ENCODE peak calls at places on chromosomes 4 and X, in five cellular contexts. One of them, this sample, is unnamed.

GRCh38 chrX:2767631-2768455 is 16.0 kb downstream of the XG start:
- DNase-seq in heart left ventricle: peak
- DNase-seq in suprapubic skin: peak
- DNase-seq in lung: peak
- DNase-seq in mesenchymal stem cell: peak
- DNase-seq in this sample: peak

GRCh38 chr4:20347526-20347925 is 95.8 kb downstream of the SLIT2 start:
- DNase-seq in heart left ventricle: no peak
- DNase-seq in suprapubic skin: no peak
- DNase-seq in lung: no peak
- DNase-seq in mesenchymal stem cell: no peak
- DNase-seq in this sample: no peak

GRCh38 chrX:136767104-136767941 is 13.4 kb downstream of the ARHGEF6 start:
- DNase-seq in heart left ventricle: peak
- DNase-seq in suprapubic skin: peak
- DNase-seq in lung: peak
- DNase-seq in mesenchymal stem cell: peak
- DNase-seq in this sample: peak

GRCh38 chr4:78369691-78370090 is 181.9 kb upstream of the ANXA3 start:
- DNase-seq in heart left ventricle: no peak
- DNase-seq in suprapubic skin: no peak
- DNase-seq in lung: no peak
- DNase-seq in mesenchymal stem cell: no peak
- DNase-seq in this sample: no peak

GRCh38 chrX:102808336-102808735 is 87.8 kb downstream of the GPRASP3 start:
- DNase-seq in heart left ventricle: no peak
- DNase-seq in suprapubic skin: no peak
- DNase-seq in lung: no peak
- DNase-seq in mesenchymal stem cell: no peak
- DNase-seq in this sample: no peak

GRCh38 chr4:8556341-8557150 is 23.6 kb upstream of the GPR78 start:
- DNase-seq in heart left ventricle: no peak
- DNase-seq in suprapubic skin: no peak
- DNase-seq in lung: no peak
- DNase-seq in mesenchymal stem cell: no peak
- DNase-seq in this sample: no peak

GRCh38 chrX:69314436-69315348 is 149.4 kb upstream of the PJA1 start:
- DNase-seq in heart left ventricle: peak
- DNase-seq in suprapubic skin: no peak
- DNase-seq in lung: no peak
- DNase-seq in mesenchymal stem cell: no peak
- DNase-seq in this sample: no peak

GRCh38 chr4:170979736-170980135 is 833.5 kb upstream of the GALNTL6 start:
- DNase-seq in heart left ventricle: no peak
- DNase-seq in suprapubic skin: no peak
- DNase-seq in lung: no peak
- DNase-seq in mesenchymal stem cell: peak
- DNase-seq in this sample: no peak

GRCh38 chr4:105605493-105605892 is 53.1 kb downstream of the ARHGEF38 start:
- DNase-seq in heart left ventricle: no peak
- DNase-seq in suprapubic skin: no peak
- DNase-seq in lung: no peak
- DNase-seq in mesenchymal stem cell: peak
- DNase-seq in this sample: no peak

GRCh38 chrX:76428243-76429130 is 977 bp downstream of the MAGEE1 start:
- DNase-seq in heart left ventricle: peak
- DNase-seq in suprapubic skin: peak
- DNase-seq in lung: no peak
- DNase-seq in mesenchymal stem cell: no peak
- DNase-seq in this sample: peak

GRCh38 chrX:9788908-9789307 is 2.7 kb downstream of the SHROOM2 start:
- DNase-seq in heart left ventricle: no peak
- DNase-seq in suprapubic skin: no peak
- DNase-seq in lung: peak
- DNase-seq in mesenchymal stem cell: peak
- DNase-seq in this sample: no peak

GRCh38 chr4:189511581-189511980 is 429.1 kb upstream of the FRG1 start:
- DNase-seq in heart left ventricle: no peak
- DNase-seq in suprapubic skin: no peak
- DNase-seq in lung: no peak
- DNase-seq in mesenchymal stem cell: no peak
- DNase-seq in this sample: no peak

GRCh38 chr4:17324431-17324830 is 187.5 kb downstream of the QDPR start:
- DNase-seq in heart left ventricle: peak
- DNase-seq in suprapubic skin: no peak
- DNase-seq in lung: no peak
- DNase-seq in mesenchymal stem cell: peak
- DNase-seq in this sample: peak

GRCh38 chr4:15868065-15868464 is 70.5 kb downstream of the FGFBP1 start:
- DNase-seq in heart left ventricle: no peak
- DNase-seq in suprapubic skin: no peak
- DNase-seq in lung: no peak
- DNase-seq in mesenchymal stem cell: no peak
- DNase-seq in this sample: no peak

GRCh38 chr4:125315571-125316390 is 1.0 kb downstream of the FAT4 start:
- DNase-seq in heart left ventricle: peak
- DNase-seq in suprapubic skin: no peak
- DNase-seq in lung: peak
- DNase-seq in mesenchymal stem cell: peak
- DNase-seq in this sample: peak

GRCh38 chr4:119854364-119854763 is 212.3 kb downstream of the MAD2L1 start:
- DNase-seq in heart left ventricle: no peak
- DNase-seq in suprapubic skin: no peak
- DNase-seq in lung: no peak
- DNase-seq in mesenchymal stem cell: no peak
- DNase-seq in this sample: no peak
- H3K4me3 ChIP-seq in heart left ventricle: no peak
- H3K4me3 ChIP-seq in suprapubic skin: no peak
- H3K4me3 ChIP-seq in lung: no peak
- H3K4me3 ChIP-seq in mesenchymal stem cell: no peak
- H3K4me3 ChIP-seq in this sample: no peak

GRCh38 chr4:76589872-76590846 is 155.1 kb downstream of the SHROOM3 start:
- DNase-seq in heart left ventricle: peak
- DNase-seq in suprapubic skin: no peak
- DNase-seq in lung: peak
- DNase-seq in mesenchymal stem cell: peak
- DNase-seq in this sample: no peak

GRCh38 chr4:76590847-76591281 is 155.8 kb downstream of the SHROOM3 start:
- DNase-seq in heart left ventricle: no peak
- DNase-seq in suprapubic skin: no peak
- DNase-seq in lung: no peak
- DNase-seq in mesenchymal stem cell: no peak
- DNase-seq in this sample: no peak

GRCh38 chr4:76591992-76592391 is 157.0 kb downstream of the SHROOM3 start:
- DNase-seq in heart left ventricle: no peak
- DNase-seq in suprapubic skin: no peak
- DNase-seq in lung: no peak
- DNase-seq in mesenchymal stem cell: no peak
- DNase-seq in this sample: no peak

GRCh38 chr4:76588268-76588667 is 153.2 kb downstream of the SHROOM3 start:
- DNase-seq in heart left ventricle: no peak
- DNase-seq in suprapubic skin: no peak
- DNase-seq in lung: no peak
- DNase-seq in mesenchymal stem cell: no peak
- DNase-seq in this sample: no peak

GRCh38 chr4:76589402-76589801 is 154.4 kb downstream of the SHROOM3 start:
- DNase-seq in heart left ventricle: no peak
- DNase-seq in suprapubic skin: no peak
- DNase-seq in lung: peak
- DNase-seq in mesenchymal stem cell: peak
- DNase-seq in this sample: peak
- H3K4me3 ChIP-seq in heart left ventricle: no peak
- H3K4me3 ChIP-seq in suprapubic skin: no peak
- H3K4me3 ChIP-seq in lung: no peak
- H3K4me3 ChIP-seq in mesenchymal stem cell: no peak
- H3K4me3 ChIP-seq in this sample: peak

GRCh38 chr4:168859100-168859499 is 151.0 kb downstream of the CBR4 start:
- DNase-seq in heart left ventricle: no peak
- DNase-seq in suprapubic skin: no peak
- DNase-seq in lung: no peak
- DNase-seq in mesenchymal stem cell: no peak
- DNase-seq in this sample: no peak

GRCh38 chr4:168857009-168857408 is 153.0 kb downstream of the CBR4 start:
- DNase-seq in heart left ventricle: no peak
- DNase-seq in suprapubic skin: no peak
- DNase-seq in lung: no peak
- DNase-seq in mesenchymal stem cell: no peak
- DNase-seq in this sample: no peak

GRCh38 chr4:168856312-168856711 is 153.7 kb downstream of the CBR4 start:
- DNase-seq in heart left ventricle: no peak
- DNase-seq in suprapubic skin: no peak
- DNase-seq in lung: no peak
- DNase-seq in mesenchymal stem cell: peak
- DNase-seq in this sample: no peak

GRCh38 chr4:168859888-168860694 is 150.0 kb downstream of the CBR4 start:
- DNase-seq in heart left ventricle: no peak
- DNase-seq in suprapubic skin: no peak
- DNase-seq in lung: no peak
- DNase-seq in mesenchymal stem cell: no peak
- DNase-seq in this sample: no peak

GRCh38 chr4:168857546-168858314 is 152.3 kb downstream of the CBR4 start:
- DNase-seq in heart left ventricle: no peak
- DNase-seq in suprapubic skin: no peak
- DNase-seq in lung: no peak
- DNase-seq in mesenchymal stem cell: peak
- DNase-seq in this sample: no peak
- H3K4me3 ChIP-seq in heart left ventricle: no peak
- H3K4me3 ChIP-seq in suprapubic skin: no peak
- H3K4me3 ChIP-seq in lung: no peak
- H3K4me3 ChIP-seq in mesenchymal stem cell: no peak
- H3K4me3 ChIP-seq in this sample: no peak

GRCh38 chr4:185683222-185683621 is 128.8 kb downstream of the SORBS2 start:
- DNase-seq in heart left ventricle: no peak
- DNase-seq in suprapubic skin: no peak
- DNase-seq in lung: no peak
- DNase-seq in mesenchymal stem cell: no peak
- DNase-seq in this sample: no peak
- H3K4me3 ChIP-seq in heart left ventricle: no peak
- H3K4me3 ChIP-seq in suprapubic skin: no peak
- H3K4me3 ChIP-seq in lung: no peak
- H3K4me3 ChIP-seq in mesenchymal stem cell: no peak
- H3K4me3 ChIP-seq in this sample: no peak

GRCh38 chr4:89197920-89198319 is 86.6 kb downstream of the TIGD2 start:
- DNase-seq in heart left ventricle: no peak
- DNase-seq in suprapubic skin: no peak
- DNase-seq in lung: no peak
- DNase-seq in mesenchymal stem cell: no peak
- DNase-seq in this sample: no peak

GRCh38 chr4:89196745-89197144 is 85.4 kb downstream of the TIGD2 start:
- DNase-seq in heart left ventricle: no peak
- DNase-seq in suprapubic skin: no peak
- DNase-seq in lung: no peak
- DNase-seq in mesenchymal stem cell: no peak
- DNase-seq in this sample: peak

GRCh38 chr4:89193828-89194227 is 82.5 kb downstream of the TIGD2 start:
- DNase-seq in heart left ventricle: no peak
- DNase-seq in suprapubic skin: no peak
- DNase-seq in lung: no peak
- DNase-seq in mesenchymal stem cell: no peak
- DNase-seq in this sample: peak

DNA sequence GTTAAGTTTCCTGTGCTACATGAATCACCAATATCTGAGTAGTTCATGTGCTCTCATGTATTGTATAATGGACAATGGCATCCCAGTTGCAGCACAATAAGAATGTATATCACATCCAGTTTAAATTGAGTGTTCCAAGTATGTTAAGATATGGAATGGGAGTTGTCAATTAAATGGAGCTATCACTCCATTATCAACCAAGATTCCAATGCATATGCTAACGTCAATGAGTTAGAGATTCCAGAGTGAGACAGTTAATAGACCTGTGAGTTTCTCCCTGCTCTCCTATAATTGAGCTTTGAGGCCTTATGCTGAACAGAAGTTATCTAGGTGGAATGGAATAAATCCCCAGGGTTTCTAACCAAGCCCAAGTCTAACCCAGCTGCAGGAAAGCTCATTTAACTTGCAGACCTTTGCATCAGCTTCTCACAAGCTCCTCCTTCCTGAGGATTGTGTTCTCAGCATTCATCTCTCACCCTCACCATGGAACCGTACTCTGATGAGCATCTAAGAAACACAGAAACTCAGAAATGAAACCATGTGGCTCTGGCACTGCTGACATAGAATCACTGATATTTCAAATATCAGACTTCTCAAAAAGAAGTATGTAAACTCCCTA is 84.8 kb downstream of the TIGD2 start:
- DNase-seq in heart left ventricle: no peak
- DNase-seq in suprapubic skin: no peak
- DNase-seq in lung: no peak
- DNase-seq in mesenchymal stem cell: peak
- DNase-seq in this sample: no peak
- H3K4me3 ChIP-seq in heart left ventricle: no peak
- H3K4me3 ChIP-seq in suprapubic skin: no peak
- H3K4me3 ChIP-seq in lung: no peak
- H3K4me3 ChIP-seq in mesenchymal stem cell: no peak
- H3K4me3 ChIP-seq in this sample: no peak